ENCODE peak calls at places on chromosomes 12 and 14, in five cellular contexts. One of them, this sample, is unnamed.

GRCh38 chr12:10721654-10722501 is 1.2 kb downstream of the YBX3 start:
- DNase-seq in IMR-90: peak; percentile 99
- DNase-seq in prostate gland: peak; percentile 96
- DNase-seq in heart left ventricle: peak; percentile 90
- DNase-seq in SJSA1: peak; percentile 85
- DNase-seq in this sample: peak; percentile 84

GRCh38 chr14:91728616-91729183 is 3.2 kb downstream of the CATSPERB start:
- DNase-seq in IMR-90: no peak
- DNase-seq in prostate gland: no peak
- DNase-seq in heart left ventricle: no peak
- DNase-seq in SJSA1: no peak
- DNase-seq in this sample: no peak

GRCh38 chr12:69779928-69780327 is 41.3 kb downstream of the RAB3IP start:
- DNase-seq in IMR-90: peak; percentile 10
- DNase-seq in prostate gland: no peak
- DNase-seq in heart left ventricle: no peak
- DNase-seq in SJSA1: no peak
- DNase-seq in this sample: peak; percentile 79

GRCh38 chr12:98593351-98594049 is at the start of gene SLC25A3:
- DNase-seq in IMR-90: peak; percentile 98
- DNase-seq in prostate gland: peak; percentile 97
- DNase-seq in heart left ventricle: peak; percentile 97
- DNase-seq in SJSA1: peak; percentile 92
- DNase-seq in this sample: peak; percentile 98

GRCh38 chr14:85233756-85234545 is 296.0 kb upstream of the FLRT2 start:
- DNase-seq in IMR-90: peak; percentile 80
- DNase-seq in prostate gland: no peak
- DNase-seq in heart left ventricle: no peak
- DNase-seq in SJSA1: peak; percentile 63
- DNase-seq in this sample: peak; percentile 65

GRCh38 chr14:57470909-57471308 is 22.7 kb downstream of the CCDC198 start:
- DNase-seq in IMR-90: no peak
- DNase-seq in prostate gland: no peak
- DNase-seq in heart left ventricle: no peak
- DNase-seq in SJSA1: no peak
- DNase-seq in this sample: no peak

GRCh38 chr12:90510948-90511347 is 444.0 kb downstream of the CCER1 start:
- DNase-seq in IMR-90: peak; percentile 76
- DNase-seq in prostate gland: no peak
- DNase-seq in heart left ventricle: no peak
- DNase-seq in SJSA1: no peak
- DNase-seq in this sample: peak; percentile 2

GRCh38 chr12:119012179-119012578 is 30.8 kb downstream of the SRRM4 start:
- DNase-seq in IMR-90: no peak
- DNase-seq in prostate gland: no peak
- DNase-seq in heart left ventricle: no peak
- DNase-seq in SJSA1: no peak
- DNase-seq in this sample: no peak

GRCh38 chr12:66804555-66804954 is 125.7 kb upstream of the GRIP1 start:
- DNase-seq in IMR-90: no peak
- DNase-seq in prostate gland: no peak
- DNase-seq in heart left ventricle: no peak
- DNase-seq in SJSA1: no peak
- DNase-seq in this sample: no peak

GRCh38 chr12:57657744-57658143 is 24.7 kb upstream of the B4GALNT1 start:
- DNase-seq in IMR-90: peak; percentile 5
- DNase-seq in prostate gland: peak; percentile 51
- DNase-seq in heart left ventricle: no peak
- DNase-seq in SJSA1: peak; percentile 75
- DNase-seq in this sample: no peak

GRCh38 chr12:49349266-49349665 is 2.6 kb downstream of the DNAJC22 start:
- DNase-seq in IMR-90: no peak
- DNase-seq in prostate gland: no peak
- DNase-seq in heart left ventricle: no peak
- DNase-seq in SJSA1: no peak
- DNase-seq in this sample: no peak
- H3K27me3 ChIP-seq in IMR-90: peaks cover 28% of the 10 kb centered on the region
- H3K27me3 ChIP-seq in prostate gland: peaks cover 11% of the 10 kb centered on the region
- H3K27me3 ChIP-seq in heart left ventricle: peaks cover 89% of the 10 kb centered on the region
- H3K27me3 ChIP-seq in SJSA1: peaks cover 26% of the 10 kb centered on the region
- H3K27me3 ChIP-seq in this sample: peaks cover 21% of the 10 kb centered on the region

DNA sequence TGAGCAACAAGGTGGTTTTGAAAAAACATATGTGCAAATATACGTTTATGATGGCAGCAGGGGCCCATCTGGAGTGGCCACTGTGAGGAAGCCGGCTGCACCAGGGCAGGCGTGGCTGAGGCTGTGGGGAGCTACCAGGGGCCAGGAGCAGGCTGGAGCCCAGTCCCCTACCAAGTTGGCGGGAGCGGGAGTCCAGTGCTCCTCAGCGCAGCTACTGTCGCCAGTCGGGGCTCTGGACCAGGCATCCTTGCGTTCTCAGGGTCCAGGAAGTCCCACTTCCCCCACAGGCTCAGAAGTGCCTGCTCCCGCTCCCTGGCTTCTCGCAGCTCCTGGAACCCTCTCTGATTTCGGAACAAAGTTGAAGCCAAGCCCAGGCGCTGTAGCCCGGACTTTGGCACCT is 1377.5 kb upstream of the FLRT2 start:
- DNase-seq in IMR-90: no peak
- DNase-seq in prostate gland: no peak
- DNase-seq in heart left ventricle: no peak
- DNase-seq in SJSA1: no peak
- DNase-seq in this sample: no peak
- H3K9me3 ChIP-seq in IMR-90: no peaks in the 10 kb centered on the region
- H3K9me3 ChIP-seq in prostate gland: no peaks in the 10 kb centered on the region
- H3K9me3 ChIP-seq in heart left ventricle: no peaks in the 10 kb centered on the region
- H3K9me3 ChIP-seq in SJSA1: no peaks in the 10 kb centered on the region
- H3K9me3 ChIP-seq in this sample: no peaks in the 10 kb centered on the region

DNA sequence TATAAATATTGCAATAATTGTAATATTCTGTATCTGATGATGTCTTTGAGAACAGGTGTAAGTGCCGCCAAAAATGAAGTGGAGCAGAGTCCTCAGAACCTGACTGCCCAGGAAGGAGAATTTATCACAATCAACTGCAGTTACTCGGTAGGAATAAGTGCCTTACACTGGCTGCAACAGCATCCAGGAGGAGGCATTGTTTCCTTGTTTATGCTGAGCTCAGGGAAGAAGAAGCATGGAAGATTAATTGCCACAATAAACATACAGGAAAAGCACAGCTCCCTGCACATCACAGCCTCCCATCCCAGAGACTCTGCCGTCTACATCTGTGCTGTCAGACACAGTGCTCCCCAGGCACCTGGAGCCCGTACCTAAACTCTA is 268.7 kb downstream of the DAD1 start:
- DNase-seq in IMR-90: no peak
- DNase-seq in prostate gland: no peak
- DNase-seq in heart left ventricle: no peak
- DNase-seq in SJSA1: no peak
- DNase-seq in this sample: peak; percentile 28
- H3K27me3 ChIP-seq in IMR-90: peaks cover 15% of the 10 kb centered on the region
- H3K27me3 ChIP-seq in prostate gland: no peaks in the 10 kb centered on the region
- H3K27me3 ChIP-seq in heart left ventricle: no peaks in the 10 kb centered on the region
- H3K27me3 ChIP-seq in SJSA1: peaks cover 4% of the 10 kb centered on the region
- H3K27me3 ChIP-seq in this sample: no peaks in the 10 kb centered on the region

DNA sequence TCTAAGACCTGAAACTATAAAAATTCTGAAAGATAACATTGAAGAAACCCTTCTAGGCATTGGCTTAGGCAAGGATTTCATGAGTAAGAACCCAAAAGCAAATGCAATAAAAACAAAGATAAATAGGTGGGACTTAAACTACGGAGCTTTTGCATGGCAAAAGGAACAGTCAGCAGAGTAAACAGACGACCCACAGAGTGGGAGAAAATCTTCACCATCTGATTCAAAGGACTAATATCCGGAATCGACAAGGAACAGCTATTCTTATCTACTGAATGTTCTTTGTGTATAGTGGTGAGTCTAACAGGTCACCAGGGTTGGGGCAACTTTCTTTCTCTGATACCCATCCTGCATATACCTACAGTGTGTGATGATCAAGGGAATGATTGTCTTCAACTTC is 198.6 kb downstream of the CCDC91 start:
- DNase-seq in IMR-90: no peak
- DNase-seq in prostate gland: no peak
- DNase-seq in heart left ventricle: no peak
- DNase-seq in SJSA1: no peak
- DNase-seq in this sample: peak; percentile 81
- H3K9me3 ChIP-seq in IMR-90: no peaks in the 10 kb centered on the region
- H3K9me3 ChIP-seq in prostate gland: no peaks in the 10 kb centered on the region
- H3K9me3 ChIP-seq in heart left ventricle: no peaks in the 10 kb centered on the region
- H3K9me3 ChIP-seq in SJSA1: no peaks in the 10 kb centered on the region
- H3K9me3 ChIP-seq in this sample: no peaks in the 10 kb centered on the region

DNA sequence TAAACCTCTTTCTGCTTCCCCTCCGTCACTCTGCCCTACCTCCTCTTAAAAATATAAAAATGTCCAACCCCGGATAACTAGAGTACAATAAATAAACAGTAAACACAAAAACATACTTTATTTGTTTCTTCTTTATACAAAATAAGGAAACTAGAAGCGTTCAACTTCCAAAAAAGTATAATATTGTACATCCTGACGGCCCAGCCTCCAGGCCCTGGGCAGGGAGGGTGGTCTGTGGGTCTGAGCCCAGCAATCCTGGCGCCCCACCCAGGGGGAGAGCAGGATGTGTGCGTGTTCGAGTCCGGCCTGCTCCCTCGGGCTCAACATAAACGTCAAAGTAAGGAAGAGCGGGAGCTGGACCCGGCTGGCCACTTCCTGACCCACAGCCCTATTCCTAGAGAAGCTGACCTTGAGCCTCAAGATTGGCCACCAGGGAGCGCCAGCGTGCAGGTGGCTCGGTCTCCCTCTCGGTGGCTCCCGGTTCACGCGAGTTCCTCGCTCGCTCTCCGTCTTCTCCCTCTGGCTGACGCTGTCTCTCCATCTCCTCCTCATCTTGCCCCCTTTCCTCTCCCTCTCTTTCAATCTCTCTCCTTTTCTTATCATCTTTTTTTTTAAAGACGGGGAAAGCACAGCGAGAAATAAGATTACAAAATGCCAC is 9.4 kb downstream of the LHX5 start:
- DNase-seq in IMR-90: peak; percentile 68
- DNase-seq in prostate gland: peak; percentile 66
- DNase-seq in heart left ventricle: peak; percentile 69
- DNase-seq in SJSA1: peak; percentile 70
- DNase-seq in this sample: peak; percentile 91
- H3K27me3 ChIP-seq in IMR-90: peaks cover 71% of the 10 kb centered on the region
- H3K27me3 ChIP-seq in prostate gland: peaks cover 49% of the 10 kb centered on the region
- H3K27me3 ChIP-seq in heart left ventricle: peaks cover 85% of the 10 kb centered on the region
- H3K27me3 ChIP-seq in SJSA1: peaks cover 71% of the 10 kb centered on the region
- H3K27me3 ChIP-seq in this sample: peaks cover 45% of the 10 kb centered on the region

DNA sequence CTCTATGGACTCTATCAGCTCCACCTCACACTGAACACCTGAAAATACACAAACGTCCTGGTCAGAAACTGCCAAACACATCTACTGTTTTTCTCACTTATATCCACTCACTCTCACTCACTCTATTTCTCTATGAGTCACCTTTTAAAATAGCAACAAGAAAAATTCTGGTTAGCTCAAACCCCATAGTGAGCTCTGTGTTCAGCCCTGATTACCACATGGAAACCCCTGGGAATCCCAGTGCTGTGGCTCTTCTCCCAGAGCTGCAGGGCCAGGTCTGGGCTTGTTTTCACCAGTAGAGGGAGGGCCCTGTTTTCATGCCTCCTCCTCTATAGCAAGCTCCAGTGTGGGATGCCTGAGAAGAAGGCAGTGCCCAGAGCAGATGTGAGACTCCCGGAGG is 1126.1 kb downstream of the TMEM121 start:
- DNase-seq in IMR-90: no peak
- DNase-seq in prostate gland: no peak
- DNase-seq in heart left ventricle: no peak
- DNase-seq in SJSA1: no peak
- DNase-seq in this sample: no peak
- H3K9me3 ChIP-seq in IMR-90: peaks cover 19% of the 10 kb centered on the region
- H3K9me3 ChIP-seq in prostate gland: no peaks in the 10 kb centered on the region
- H3K9me3 ChIP-seq in heart left ventricle: no peaks in the 10 kb centered on the region
- H3K9me3 ChIP-seq in SJSA1: no peaks in the 10 kb centered on the region
- H3K9me3 ChIP-seq in this sample: peaks cover 6% of the 10 kb centered on the region

DNA sequence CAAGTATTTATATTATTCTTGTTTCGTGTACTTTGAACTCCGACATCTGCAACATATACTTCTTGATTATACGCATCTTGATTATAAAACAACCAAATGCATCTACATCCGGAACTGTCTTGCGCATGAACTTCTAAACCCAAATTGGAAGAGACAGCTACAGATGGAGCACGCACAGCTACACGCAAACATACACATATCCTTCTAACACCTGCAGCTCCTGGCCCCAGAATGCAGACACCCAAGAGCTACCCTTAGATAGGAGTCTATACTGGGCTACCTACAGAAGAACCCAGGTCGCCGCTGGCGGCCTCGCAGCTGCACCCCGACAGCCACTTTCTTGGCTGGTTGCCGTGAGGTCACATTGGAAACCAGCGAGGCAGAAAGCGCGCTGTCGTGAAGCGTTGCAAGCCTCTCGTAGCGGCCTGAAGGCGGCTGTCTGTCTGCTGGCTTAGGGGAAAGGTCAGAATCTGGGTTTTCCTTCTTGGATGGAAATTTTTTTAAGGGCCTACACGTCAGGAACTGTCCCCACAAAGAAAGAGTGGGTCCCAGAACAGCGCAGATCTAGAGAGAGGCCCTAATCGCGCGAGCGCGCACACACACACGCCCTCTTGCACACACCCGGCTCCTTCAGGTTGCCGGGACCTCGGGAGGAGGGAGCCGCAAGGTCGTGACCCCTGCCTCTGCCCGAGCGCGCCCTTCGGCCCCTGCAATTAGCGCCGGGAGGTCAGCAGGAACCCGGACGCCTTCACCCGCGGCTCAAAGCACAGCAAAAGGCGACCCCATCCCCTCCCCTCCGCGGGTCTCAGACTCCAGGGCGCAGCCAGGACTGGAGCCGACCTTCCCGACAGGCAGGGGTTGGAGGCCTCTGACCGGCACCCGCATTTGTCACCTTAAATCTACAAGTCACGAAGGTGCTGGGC is 17.0 kb downstream of the TBX3 start:
- DNase-seq in IMR-90: no peak
- DNase-seq in prostate gland: no peak
- DNase-seq in heart left ventricle: no peak
- DNase-seq in SJSA1: no peak
- DNase-seq in this sample: peak; percentile 34
- H3K27me3 ChIP-seq in IMR-90: no peaks in the 10 kb centered on the region
- H3K27me3 ChIP-seq in prostate gland: no peaks in the 10 kb centered on the region
- H3K27me3 ChIP-seq in heart left ventricle: peaks cover 81% of the 10 kb centered on the region
- H3K27me3 ChIP-seq in SJSA1: no peaks in the 10 kb centered on the region
- H3K27me3 ChIP-seq in this sample: no peaks in the 10 kb centered on the region